ENCODE peak calls at places on chromosomes 11 and 22, in five cellular contexts. Y, D, J, P and B are unnamed samples.

GRCh38 chr22:28899199-28899853 is 16.0 kb downstream of the ZNRF3 start:
- DNase-seq in P (no peak), Y (no peak), D (no peak), J (peak), B (no peak)

GRCh38 chr11:122816701-122817100 is 21.6 kb upstream of the CRTAM start:
- DNase-seq in Y (no peak), P (no peak), J (no peak), D (no peak), B (no peak)

GRCh38 chr11:21723681-21724080 is 469.2 kb upstream of the ANO5 start:
- DNase-seq in Y (no peak), D (no peak), P (no peak), J (no peak), B (no peak)

GRCh38 chr11:7872913-7873312 is 58.2 kb downstream of the OR10A6 start:
- DNase-seq in D (no peak), J (no peak), P (no peak), Y (no peak), B (no peak)

GRCh38 chr22:36352775-36353507 is 34.8 kb downstream of the MYH9 start:
- DNase-seq in J (no peak), Y (no peak), D (no peak), P (no peak), B (no peak)

GRCh38 chr22:35995345-35995744 is 33.3 kb downstream of the RBFOX2 start:
- DNase-seq in D (no peak), Y (no peak), J (peak), P (no peak), B (no peak)

GRCh38 chr11:126193038-126193478 is 18.4 kb downstream of the RPUSD4 start:
- DNase-seq in D (no peak), P (no peak), Y (no peak), J (no peak), B (no peak)

GRCh38 chr22:30602049-30602448 is 4.9 kb upstream of the TCN2 start:
- DNase-seq in Y (no peak), D (no peak), P (no peak), J (peak), B (no peak)

GRCh38 chr11:17529814-17530162 is 14.4 kb downstream of the USH1C start:
- DNase-seq in P (no peak), J (no peak), D (peak), Y (no peak), B (no peak)

GRCh38 chr11:119509969-119510401 is 87.0 kb upstream of the THY1 start:
- DNase-seq in J (peak), D (no peak), Y (no peak), P (peak), B (no peak)

GRCh38 chr11:66768088-66768521 is 39.1 kb upstream of the SPTBN2 start:
- DNase-seq in Y (no peak), D (no peak), J (peak), P (no peak), B (no peak)

GRCh38 chr11:121389651-121390050 is 62.5 kb upstream of the SORL1 start:
- DNase-seq in P (no peak), J (peak), Y (no peak), D (peak), B (peak)

GRCh38 chr11:84607975-84608787 is 1019.0 kb downstream of the DLG2 start:
- DNase-seq in P (no peak), J (no peak), D (no peak), Y (no peak), B (no peak)

GRCh38 chr11:77203901-77204755 is 76.1 kb downstream of the MYO7A start:
- DNase-seq in Y (no peak), D (no peak), P (no peak), J (no peak), B (peak)

GRCh38 chr11:44681698-44682097 is 45.1 kb upstream of the TSPAN18 start:
- DNase-seq in D (no peak), P (no peak), J (no peak), Y (no peak), B (no peak)

GRCh38 chr11:14905104-14906033 is 13.3 kb upstream of the CYP2R1 start:
- DNase-seq in Y (peak), D (peak), P (peak), J (no peak), B (peak)

GRCh38 chr11:7019500-7020182 is 505 bp downstream of the ZNF214 start:
- DNase-seq in P (no peak), Y (no peak), J (no peak), D (peak), B (peak)

GRCh38 chr11:61516675-61517516 is 8.3 kb downstream of the LRRC10B start:
- DNase-seq in J (no peak), P (no peak), Y (peak), D (peak), B (no peak)

GRCh38 chr11:125941606-125942275 is 4.1 kb upstream of the VSIG10L2 start:
- DNase-seq in Y (peak), D (no peak), P (no peak), J (peak), B (peak)

GRCh38 chr11:66857234-66857926 is 516 bp downstream of the LRFN4 start:
- DNase-seq in D (no peak), J (no peak), Y (no peak), P (no peak), B (no peak)

GRCh38 chr22:37403267-37403960 is 23.9 kb downstream of the ELFN2 start:
- DNase-seq in P (no peak), J (peak), D (no peak), Y (no peak), B (no peak)

GRCh38 chr11:60952742-60953170 is 780 bp upstream of the SLC15A3 start:
- DNase-seq in Y (no peak), D (no peak), P (no peak), J (no peak), B (no peak)

GRCh38 chr11:113242767-113243397 is 71.5 kb upstream of the TTC12 start:
- DNase-seq in J (no peak), P (no peak), Y (no peak), D (no peak), B (no peak)

GRCh38 chr11:134517621-134518293 is 105.7 kb upstream of the B3GAT1 start:
- DNase-seq in P (no peak), J (no peak), Y (no peak), D (no peak), B (peak)

GRCh38 chr22:47316020-47316419 is 553.6 kb downstream of the TBC1D22A start:
- DNase-seq in P (no peak), D (no peak), Y (no peak), J (no peak), B (no peak)

GRCh38 chr11:94129505-94130335 is 1.1 kb downstream of the PANX1 start:
- DNase-seq in Y (no peak), D (no peak), P (peak), J (peak), B (peak)

GRCh38 chr22:21947040-21948014 is 5.3 kb downstream of the PPM1F start:
- DNase-seq in Y (no peak), J (peak), P (no peak), D (no peak), B (no peak)

GRCh38 chr11:115476463-115477286 is 27.5 kb downstream of the CADM1 start:
- DNase-seq in P (no peak), D (no peak), Y (no peak), J (no peak), B (no peak)

GRCh38 chr11:99316761-99317475 is 296.2 kb downstream of the CNTN5 start:
- DNase-seq in Y (no peak), D (no peak), P (no peak), J (peak), B (no peak)

GRCh38 chr11:122276221-122276620 is 160.2 kb upstream of the BLID start:
- DNase-seq in Y (no peak), D (no peak), P (no peak), J (no peak), B (no peak)

GRCh38 chr11:84740050-84740449 is 887.1 kb downstream of the DLG2 start:
- DNase-seq in Y (no peak), D (no peak), J (no peak), P (no peak), B (no peak)

GRCh38 chr11:96306933-96307747 is 35.9 kb downstream of the MAML2 start:
- DNase-seq in Y (no peak), P (no peak), D (peak), J (peak), B (no peak)

GRCh38 chr11:43367382-43368178 is 8.9 kb downstream of the TTC17 start:
- DNase-seq in J (no peak), P (peak), D (no peak), Y (no peak), B (no peak)

GRCh38 chr11:90134420-90135003 is at the start of gene NAALAD2:
- DNase-seq in Y (no peak), D (peak), P (no peak), J (no peak), B (no peak)